ENCODE peak calls at places on chromosomes 6 and 20, in eight cellular contexts. B, S, W, T, K, C, A and D are unnamed samples.

GRCh38 chr6:27422651-27423332 is 34.2 kb downstream of the ZNF391 start:
- DNase-seq in B (no peak), C (no peak), T (no peak), A (no peak), S (no peak), K (no peak), W (no peak), D (no peak)

GRCh38 chr20:36604952-36605308 is 649 bp upstream of the RAB5IF start:
- DNase-seq in W (no peak), S (no peak), K (peak; percentile 32), C (peak; percentile 48), B (peak; percentile 23), A (peak; percentile 22), T (peak; percentile 33), D (peak; percentile 72)

GRCh38 chr20:26208296-26209091 is 511.8 kb upstream of the ZNF337 start:
- DNase-seq in A (no peak), S (peak; percentile 69), K (no peak), W (no peak), T (peak; percentile 12), C (peak; percentile 63), B (no peak), D (no peak)

GRCh38 chr6:52286798-52287432 is 2.4 kb upstream of the MCM3 start:
- DNase-seq in C (peak; percentile 55), S (peak; percentile 57), K (peak; percentile 77), A (peak; percentile 24), T (peak; percentile 56), W (peak; percentile 22), B (peak; percentile 51), D (no peak)

GRCh38 chr6:8494730-8495129 is 59.4 kb upstream of the SLC35B3 start:
- DNase-seq in B (no peak), K (no peak), A (no peak), W (no peak), S (no peak), C (no peak), T (no peak), D (no peak)

GRCh38 chr6:27176096-27176495 is 71.4 kb upstream of the PRSS16 start:
- DNase-seq in B (no peak), W (no peak), S (no peak), C (no peak), A (no peak), T (no peak), K (peak; percentile 78), D (peak; percentile 3)

GRCh38 chr20:40717343-40717865 is 28.4 kb upstream of the MAFB start:
- DNase-seq in B (no peak), T (no peak), S (no peak), C (no peak), W (no peak), K (no peak), A (no peak), D (no peak)

GRCh38 chr6:44298055-44298803 is 14.9 kb downstream of the AARS2 start:
- DNase-seq in T (no peak), K (no peak), C (no peak), B (no peak), A (no peak), W (no peak), S (peak; percentile 52), D (no peak)

GRCh38 chr20:37375227-37375626 is 29.3 kb downstream of the SRC start:
- DNase-seq in S (no peak), C (no peak), T (no peak), W (no peak), A (no peak), K (no peak), B (no peak), D (no peak)

GRCh38 chr6:131781717-131782116 is 26.1 kb upstream of the ENPP1 start:
- DNase-seq in B (no peak), T (no peak), W (no peak), A (no peak), C (no peak), S (no peak), K (no peak), D (no peak)

GRCh38 chr6:113697642-113698410 is 159.3 kb upstream of the MARCKS start:
- DNase-seq in K (peak; percentile 91), B (no peak), W (no peak), S (no peak), T (no peak), C (no peak), A (no peak), D (peak; percentile 39)

GRCh38 chr20:22939181-22939580 is 95.9 kb upstream of the SSTR4 start:
- DNase-seq in A (no peak), C (no peak), B (no peak), S (no peak), T (no peak), K (no peak), W (no peak), D (no peak)

GRCh38 chr6:138410972-138411667 is 7.1 kb downstream of the HEBP2 start:
- DNase-seq in K (peak; percentile 90), S (no peak), W (no peak), C (no peak), T (no peak), A (peak; percentile 45), B (no peak), D (no peak)

GRCh38 chr6:157645201-157645795 is 177.7 kb upstream of the SNX9 start:
- DNase-seq in B (no peak), S (no peak), A (no peak), T (no peak), C (no peak), K (no peak), W (no peak), D (no peak)

GRCh38 chr6:154298297-154298696 is 58.3 kb downstream of the IPCEF1 start:
- DNase-seq in K (peak; percentile 49), S (no peak), C (no peak), W (no peak), A (no peak), T (no peak), B (no peak), D (no peak)